ENCODE peak calls at places on chromosomes 7 and 10, in ten cellular contexts. T is heart right ventricle, I is psoas muscle, H is mammary epithelial cell, F is adrenal gland, Z is vagina, J is right atrium auricular region, U is fibroblast of lung, P is tibial nerve, K is PC-9. G is an unnamed sample.

GRCh38 chr7:130952477-130952876 is 218.5 kb upstream of the KLF14 start:
- DNase-seq in U (no peak), K (no peak), F (no peak), T (no peak), H (no peak), Z (no peak), I (no peak), P (no peak), J (no peak), G (no peak)

GRCh38 chr10:73553316-73553715 is 37.8 kb downstream of the USP54 start:
- DNase-seq in I (peak; percentile 64), U (no peak), P (peak; percentile 55), H (peak; percentile 11), J (no peak), Z (no peak), F (no peak), T (no peak), K (no peak), G (no peak)

GRCh38 chr7:157444843-157445135 is 108.0 kb downstream of the DNAJB6 start:
- DNase-seq in I (peak; percentile 36), P (no peak), F (no peak), H (no peak), K (no peak), Z (no peak), T (no peak), J (no peak), U (no peak), G (no peak)

GRCh38 chr10:57169597-57169996 is 808.5 kb upstream of the ZWINT start:
- DNase-seq in H (no peak), I (no peak), T (no peak), Z (no peak), U (no peak), J (no peak), P (no peak), K (no peak), F (no peak), G (no peak)

GRCh38 chr7:101998904-101999236 is 181.4 kb downstream of the CUX1 start:
- DNase-seq in P (no peak), U (no peak), I (peak; percentile 34), T (no peak), K (no peak), J (no peak), F (no peak), H (no peak), Z (no peak), G (no peak)

GRCh38 chr10:123221418-123221817 is 67.2 kb downstream of the BUB3 start:
- DNase-seq in F (no peak), H (no peak), J (no peak), P (no peak), T (no peak), I (no peak), Z (no peak), U (no peak), K (no peak), G (no peak)

GRCh38 chr7:69749358-69749757 is 151.1 kb downstream of the AUTS2 start:
- DNase-seq in T (no peak), Z (no peak), U (peak; percentile 23), J (no peak), H (no peak), P (no peak), I (no peak), K (no peak), F (no peak), G (no peak)

GRCh38 chr7:79176859-79177477 is 276.5 kb downstream of the MAGI2 start:
- DNase-seq in H (peak; percentile 34), J (no peak), T (no peak), I (no peak), K (peak; percentile 16), Z (no peak), U (peak; percentile 45), P (no peak), F (no peak), G (no peak)

DNA sequence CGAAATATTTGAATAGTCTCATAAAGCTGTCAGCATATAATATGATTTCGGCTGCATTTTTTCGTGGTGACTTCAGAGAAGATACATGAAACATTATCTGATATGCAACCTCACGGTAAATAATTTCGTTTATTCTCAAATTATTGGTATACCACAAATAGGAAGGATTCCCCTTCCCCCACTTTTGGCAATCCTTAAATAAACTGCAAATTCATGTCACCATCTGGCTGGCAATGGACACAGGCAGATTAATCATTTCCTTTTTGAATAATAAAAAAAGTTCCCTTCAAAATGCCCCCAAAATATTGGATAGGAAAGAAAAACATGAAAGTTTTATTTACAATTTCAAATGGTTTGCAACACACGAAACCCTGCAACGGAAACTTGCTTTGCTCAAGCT is 234.5 kb upstream of the MEOX2 start:
- DNase-seq in I (no peak), F (no peak), Z (no peak), U (no peak), P (no peak), H (no peak), J (no peak), T (no peak), K (no peak), G (no peak)
- H3K4me3 ChIP-seq in I (no peak overlapping the region), F (no peak overlapping the region), Z (no peak overlapping the region), U (no peak overlapping the region), P (no peak overlapping the region), H (no peak overlapping the region), J (no peak overlapping the region), T (no peak overlapping the region), K (no peak overlapping the region), G (no peak overlapping the region)

GRCh38 chr10:79018591-79019011 is 50.2 kb upstream of the ZMIZ1 start:
- DNase-seq in I (peak; percentile 72), J (no peak), U (peak; percentile 32), P (no peak), K (no peak), H (peak; percentile 95), T (no peak), Z (no peak), F (no peak), G (no peak)
- H3K27ac ChIP-seq in I (peak overlapping the region; percentile 85), J (peak overlapping the region; percentile 46), U (no peak overlapping the region), P (no peak overlapping the region), K (no peak overlapping the region), H (peak overlapping the region; percentile 55), T (no peak overlapping the region), Z (peak overlapping the region; percentile 20), F (peak overlapping the region; percentile 7), G (no peak overlapping the region)

GRCh38 chr10:119357389-119358139 is 150.2 kb downstream of the GRK5 start:
- DNase-seq in T (no peak), I (no peak), F (no peak), K (no peak), H (no peak), P (no peak), Z (no peak), J (no peak), U (peak; percentile 34), G (no peak)

GRCh38 chr10:119353438-119353837 is 146.1 kb downstream of the GRK5 start:
- DNase-seq in H (no peak), J (no peak), P (no peak), K (no peak), F (no peak), I (no peak), T (no peak), U (no peak), Z (no peak), G (no peak)

GRCh38 chr10:119358140-119358512 is 150.8 kb downstream of the GRK5 start:
- DNase-seq in H (no peak), U (no peak), I (no peak), Z (no peak), J (no peak), F (no peak), T (no peak), P (no peak), K (no peak), G (no peak)

GRCh38 chr10:119358567-119358966 is 151.2 kb downstream of the GRK5 start:
- DNase-seq in Z (no peak), U (no peak), J (no peak), F (no peak), T (no peak), P (no peak), I (no peak), H (no peak), K (no peak), G (no peak)

DNA sequence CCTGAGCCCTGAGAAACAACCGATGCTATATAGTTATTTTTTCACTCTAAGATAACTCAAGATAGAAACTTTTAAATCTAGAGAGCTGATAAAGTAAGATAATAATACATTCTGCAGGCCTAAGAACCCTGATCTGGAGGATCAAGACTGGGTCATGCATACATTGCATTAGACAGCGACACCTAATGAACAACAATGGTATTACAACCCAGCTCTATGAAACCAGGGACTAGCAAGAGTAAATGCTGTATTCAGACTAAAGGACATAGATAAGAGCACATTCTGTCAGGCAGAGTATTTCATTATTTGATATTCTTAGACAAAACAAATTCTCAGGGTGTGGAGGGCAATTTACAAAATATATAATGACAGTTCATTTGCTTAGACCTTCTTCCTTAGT is 148.6 kb downstream of the GRK5 start:
- DNase-seq in U (no peak), Z (no peak), I (no peak), J (no peak), H (no peak), F (no peak), P (no peak), K (no peak), T (no peak), G (no peak)
- TF ChIP-seq CTCF in U (peak; percentile 34), Z (no peak), I (peak; percentile 13), J (peak; percentile 40), H (peak; percentile 43), F (peak; percentile 12), P (no peak), K (peak; percentile 61), T (peak; percentile 21), G (no peak)

GRCh38 chr10:119393845-119394244 is 148.7 kb downstream of the RGS10 start:
- DNase-seq in F (no peak), U (no peak), I (no peak), K (no peak), Z (no peak), P (no peak), H (no peak), J (no peak), T (no peak), G (no peak)

GRCh38 chr10:119394657-119395286 is 147.7 kb downstream of the RGS10 start:
- DNase-seq in U (no peak), H (no peak), Z (no peak), P (no peak), T (no peak), K (no peak), I (no peak), F (no peak), J (no peak), G (no peak)

GRCh38 chr10:119393019-119393418 is 149.5 kb downstream of the RGS10 start:
- DNase-seq in I (no peak), T (no peak), K (no peak), P (no peak), F (no peak), J (no peak), Z (no peak), U (no peak), H (no peak), G (no peak)

GRCh38 chr10:119391430-119392313 is 150.8 kb downstream of the RGS10 start:
- DNase-seq in H (no peak), I (no peak), P (no peak), J (no peak), Z (no peak), T (no peak), K (no peak), F (no peak), U (no peak), G (no peak)

DNA sequence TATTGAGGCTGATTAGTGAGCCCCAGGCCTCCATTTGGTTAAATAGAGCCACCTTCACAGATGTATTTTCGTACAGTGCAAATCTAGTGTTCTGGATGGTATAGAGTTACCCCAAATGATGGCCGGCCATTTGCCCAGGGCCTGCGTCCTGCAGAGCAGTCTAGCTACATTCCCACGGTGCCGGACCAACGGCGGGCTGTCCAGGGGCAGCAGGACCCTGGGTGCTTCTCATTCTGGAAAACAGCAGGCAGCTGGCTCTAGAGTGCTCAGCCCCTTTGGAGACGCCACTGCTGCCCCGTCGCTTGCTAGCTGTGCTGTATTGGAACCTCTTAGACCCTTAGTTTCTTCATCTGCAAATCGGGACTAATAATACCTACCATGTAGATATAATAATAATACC is 149.1 kb downstream of the RGS10 start:
- DNase-seq in P (no peak), H (no peak), J (no peak), Z (no peak), F (no peak), K (no peak), T (no peak), I (no peak), U (no peak), G (no peak)
- H3K4me3 ChIP-seq in P (no peak overlapping the region), H (no peak overlapping the region), J (no peak overlapping the region), Z (no peak overlapping the region), F (no peak overlapping the region), K (no peak overlapping the region), T (no peak overlapping the region), I (no peak overlapping the region), U (no peak overlapping the region), G (no peak overlapping the region)

G was measured in thoracic aorta.